ENCODE peak calls at places on chromosomes 4 and X, in seven cellular contexts. R, U, T, N, G, O and Q are unnamed samples.

GRCh38 chr4:83850435-83850834 is 314.5 kb downstream of the GPAT3 start:
- DNase-seq in R (no peak), N (no peak), G (peak), T (no peak), O (no peak), U (peak), Q (no peak)

GRCh38 chr4:15109583-15109982 is 107.3 kb downstream of the CPEB2 start:
- DNase-seq in G (no peak), T (no peak), U (no peak), O (no peak), N (no peak), R (no peak), Q (no peak)

GRCh38 chr4:123624959-123625358 is 228.4 kb downstream of the SPRY1 start:
- DNase-seq in T (no peak), U (no peak), O (no peak), G (no peak), N (no peak), R (no peak), Q (no peak)

GRCh38 chr4:1592179-1593037 is 91.7 kb downstream of the FAM53A start:
- DNase-seq in N (no peak), U (no peak), T (no peak), G (no peak), R (peak), O (no peak), Q (no peak)

GRCh38 chrX:123590842-123591491 is 141.9 kb downstream of the THOC2 start:
- DNase-seq in R (no peak), O (no peak), N (no peak), G (no peak), T (no peak), U (no peak), Q (peak)

GRCh38 chr4:174277433-174277832 is 6.0 kb downstream of the FBXO8 start:
- DNase-seq in U (no peak), O (no peak), T (no peak), N (no peak), G (no peak), R (no peak), Q (no peak)

GRCh38 chr4:113958766-113959540 is 20.5 kb downstream of the ARSJ start:
- DNase-seq in N (no peak), U (no peak), R (no peak), G (peak), T (no peak), O (no peak), Q (no peak)

GRCh38 chrX:31483336-31483735 is 411.5 kb upstream of the FTHL17 start:
- DNase-seq in U (no peak), O (no peak), G (peak), T (no peak), R (no peak), N (peak), Q (no peak)

GRCh38 chr4:87044511-87045369 is 109.9 kb downstream of the AFF1 start:
- DNase-seq in O (no peak), T (peak), U (peak), N (no peak), G (no peak), R (no peak), Q (no peak)

GRCh38 chr4:13201241-13201640 is 282.9 kb downstream of the RAB28 start:
- DNase-seq in O (no peak), U (no peak), N (no peak), G (no peak), T (no peak), R (no peak), Q (no peak)

GRCh38 chr4:158998624-158999023 is 104.3 kb upstream of the RAPGEF2 start:
- DNase-seq in O (no peak), G (peak), R (no peak), N (no peak), U (no peak), T (no peak), Q (no peak)

GRCh38 chr4:93063325-93063724 is 759.6 kb downstream of the GRID2 start:
- DNase-seq in T (no peak), U (no peak), R (no peak), G (no peak), O (no peak), N (no peak), Q (no peak)

GRCh38 chrX:154732421-154733071 is 18.3 kb downstream of the GAB3 start:
- DNase-seq in T (no peak), G (peak), U (no peak), O (no peak), R (no peak), N (no peak), Q (no peak)

GRCh38 chr4:175560628-175561027 is 251.4 kb downstream of the GPM6A start:
- DNase-seq in U (peak), O (peak), R (no peak), G (peak), N (no peak), T (no peak), Q (no peak)

GRCh38 chrX:151543706-151544105 is 19.8 kb upstream of the PASD1 start:
- DNase-seq in N (no peak), G (no peak), T (no peak), O (no peak), R (no peak), U (no peak), Q (no peak)

GRCh38 chr4:71602271-71602890 is 181.5 kb downstream of the GC start:
- DNase-seq in U (no peak), R (no peak), N (no peak), G (peak), T (no peak), O (no peak), Q (no peak)

GRCh38 chrX:107537815-107538214 is 88.4 kb downstream of the FRMPD3 start:
- DNase-seq in G (peak), U (peak), T (peak), R (no peak), N (no peak), O (no peak), Q (peak)

GRCh38 chr4:69617083-69617694 is 22.3 kb downstream of the UGT2A2 start:
- DNase-seq in G (peak), O (no peak), N (no peak), R (no peak), T (no peak), U (peak), Q (peak)

GRCh38 chr4:187235456-187236170 is 512.0 kb upstream of the FAT1 start:
- DNase-seq in O (no peak), T (no peak), R (no peak), N (peak), G (no peak), U (no peak), Q (no peak)

GRCh38 chr4:166091914-166092510 is 219.0 kb downstream of the TLL1 start:
- DNase-seq in N (no peak), O (peak), T (no peak), G (peak), U (peak), R (no peak), Q (peak)

GRCh38 chr4:85748654-85749053 is 273.7 kb downstream of the ARHGAP24 start:
- DNase-seq in G (no peak), N (no peak), T (no peak), O (no peak), R (no peak), U (no peak), Q (no peak)

GRCh38 chr4:157079441-157079840 is 3.5 kb downstream of the GLRB start:
- DNase-seq in N (no peak), U (no peak), R (no peak), G (no peak), T (peak), O (no peak), Q (no peak)

GRCh38 chr4:111814961-111815360 is 330.3 kb upstream of the FAM241A start:
- DNase-seq in U (no peak), T (no peak), G (no peak), R (no peak), N (no peak), O (no peak), Q (no peak)

GRCh38 chr4:139815646-139816601 is 150.3 kb downstream of the MGST2 start:
- DNase-seq in U (peak), O (no peak), R (peak), G (peak), N (no peak), T (peak), Q (no peak)

DNA sequence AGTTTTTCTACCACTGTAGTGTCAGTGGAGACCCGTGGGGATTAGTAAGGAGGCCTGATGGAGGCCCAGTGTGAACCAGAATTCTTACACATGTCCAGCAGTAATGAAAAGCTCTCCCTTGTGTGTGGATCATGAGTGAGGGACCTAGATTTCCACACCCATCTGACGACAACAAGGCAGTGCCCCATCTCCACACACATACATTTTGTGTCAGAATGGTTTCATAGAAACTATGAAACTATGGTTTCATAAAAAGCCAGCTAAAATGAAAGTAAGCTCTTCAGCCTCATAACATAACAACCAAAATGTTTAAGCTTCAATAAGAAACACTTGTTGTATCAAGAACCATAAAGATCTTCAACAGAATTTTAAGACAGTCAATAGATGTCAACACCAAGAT is 884.5 kb upstream of the ADGRL3 start:
- DNase-seq in G (no peak), T (no peak), U (no peak), N (no peak), R (no peak), O (no peak), Q (no peak)
- TF ChIP-seq CTCF in G (no peak), T (no peak), U (no peak), N (no peak), R (no peak), O (no peak), Q (no peak)

GRCh38 chr4:46323891-46324290 is 66.0 kb downstream of the GABRA2 start:
- DNase-seq in O (no peak), N (no peak), R (no peak), T (no peak), G (no peak), U (no peak), Q (no peak)

GRCh38 chr4:46329118-46329976 is 60.6 kb downstream of the GABRA2 start:
- DNase-seq in R (no peak), O (peak), G (no peak), U (peak), T (no peak), N (no peak), Q (peak)
- TF ChIP-seq CTCF in R (peak), O (peak), G (no peak), U (peak), T (no peak), N (no peak), Q (peak)

GRCh38 chrX:68757331-68757730 is 71.5 kb upstream of the EFNB1 start:
- DNase-seq in N (no peak), G (no peak), T (no peak), R (no peak), U (no peak), O (no peak), Q (no peak)
- TF ChIP-seq CTCF in N (no peak), G (no peak), T (no peak), R (no peak), U (no peak), O (no peak), Q (no peak)

GRCh38 chr4:73070072-73070385 is 513 bp upstream of the COX18 start:
- DNase-seq in N (no peak), U (peak), T (no peak), G (no peak), R (no peak), O (peak), Q (peak)

GRCh38 chr4:73067971-73068394 is 1.5 kb downstream of the COX18 start:
- DNase-seq in U (no peak), R (no peak), O (no peak), G (no peak), T (no peak), N (no peak), Q (no peak)

GRCh38 chr4:73066928-73067327 is 2.6 kb downstream of the COX18 start:
- DNase-seq in O (no peak), G (no peak), U (no peak), T (no peak), R (no peak), N (no peak), Q (no peak)

GRCh38 chr4:73068496-73069337 is 799 bp downstream of the COX18 start:
- DNase-seq in O (no peak), U (peak), T (no peak), N (no peak), G (peak), R (no peak), Q (no peak)

GRCh38 chr4:73069338-73070071 is at the start of gene COX18:
- DNase-seq in G (peak), U (peak), R (peak), O (peak), T (peak), N (peak), Q (peak)
- TF ChIP-seq CTCF in G (peak), U (no peak), R (no peak), O (no peak), T (peak), N (no peak), Q (no peak)

DNA sequence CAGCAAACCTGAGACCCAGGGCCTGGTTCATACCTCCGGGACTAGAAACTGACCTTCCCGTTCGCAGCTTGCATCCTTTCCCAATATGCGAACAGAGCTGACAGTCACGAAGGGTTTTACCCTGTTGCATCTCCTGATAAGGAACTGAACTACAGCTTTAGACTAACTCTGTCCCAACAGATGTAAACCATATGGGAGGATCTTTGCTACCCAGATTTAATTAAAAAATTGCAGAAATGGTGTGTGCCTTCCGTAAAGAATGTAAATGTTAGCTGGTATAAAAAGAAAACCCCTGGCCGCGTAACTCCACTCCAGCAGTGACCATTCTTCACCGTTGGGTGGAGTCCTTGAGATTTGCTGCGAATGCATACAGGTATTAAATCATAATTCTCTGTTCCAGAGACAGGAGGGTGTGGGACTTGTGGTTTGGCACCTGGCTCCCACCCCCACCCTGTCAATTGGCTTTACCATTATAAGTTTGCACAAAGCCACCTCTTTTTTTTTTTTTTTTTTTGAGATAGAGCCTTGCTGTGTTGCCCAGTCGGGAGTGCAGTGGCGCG is 40.6 kb upstream of the SORCS2 start:
- DNase-seq in U (no peak), G (no peak), R (no peak), T (no peak), N (no peak), O (no peak), Q (no peak)
- TF ChIP-seq CTCF in U (peak), G (peak), R (no peak), T (no peak), N (no peak), O (no peak), Q (no peak)

DNA sequence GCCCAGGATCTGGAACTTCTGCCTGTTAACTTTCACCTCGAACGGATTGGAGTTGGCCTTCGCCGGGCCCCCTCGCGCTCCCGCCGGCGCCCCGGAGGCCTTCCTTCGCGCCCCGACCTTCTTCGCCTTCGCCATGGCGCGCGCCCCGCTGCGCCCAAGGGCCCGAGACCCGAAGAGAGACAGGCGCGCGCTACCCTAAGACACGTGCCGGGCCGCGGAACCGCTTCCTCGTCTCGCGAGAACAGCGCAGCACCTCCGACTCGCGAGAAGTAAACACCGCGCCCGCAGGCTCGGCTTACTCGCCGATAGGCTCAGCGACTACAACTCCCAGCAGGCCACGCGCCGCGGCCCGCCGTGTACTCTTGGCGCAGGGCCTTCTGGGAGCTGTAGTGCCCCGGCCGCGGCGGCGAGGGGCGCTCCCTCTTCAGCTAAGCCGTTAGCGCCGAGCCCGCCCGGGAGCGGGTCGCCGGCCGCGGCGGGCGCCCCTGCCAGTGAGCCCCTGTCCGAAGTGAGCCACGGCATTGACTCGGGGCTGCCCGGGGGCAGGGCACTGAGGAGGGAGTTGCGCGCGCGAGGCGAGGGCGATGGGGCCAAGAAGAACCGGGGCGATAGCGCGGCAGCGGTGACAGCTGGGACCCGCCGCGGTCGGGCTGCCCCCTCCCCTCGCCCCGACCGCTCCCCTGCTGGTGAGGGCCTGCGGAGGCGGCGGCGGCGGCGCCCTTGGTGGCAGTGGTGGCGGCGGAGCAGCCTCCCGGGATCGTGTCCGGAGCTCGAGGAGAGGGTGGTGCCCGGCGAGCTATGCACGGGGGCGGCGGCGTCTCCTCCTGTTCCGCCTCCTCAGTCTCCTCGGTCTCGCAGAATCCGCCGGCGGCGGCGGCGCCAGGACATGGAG is at the start of the genes GRK4 and NOP14:
- DNase-seq in G (peak), U (peak), N (peak), O (peak), R (peak), T (peak), Q (peak)
- TF ChIP-seq CTCF in G (peak), U (no peak), N (no peak), O (no peak), R (no peak), T (peak), Q (no peak)